ENCODE peak calls at places on chromosomes 13 and 19, in nine cellular contexts. S is fibroblast of mammary gland; Y is NCI-H1092 treated with DMSO at 0.1 percent for 48 hours; T is activated gamma-delta T cell treated with Interleukin-2 at 50 U/mL for 16 hours; I is naive thymus-derived CD4-positive, alpha-beta T cell; M is CD8-positive, alpha-beta T cell; Z is left cardiac atrium; H is neuronal stem cell; E is AG09309. L is an unnamed sample.

GRCh38 chr13:77062097-77062496 is 35.1 kb upstream of the FBXL3 start:
- DNase-seq in S (peak; percentile 25), M (no peak), I (no peak), H (no peak), T (no peak), E (no peak), Y (no peak), Z (no peak), L (no peak)

GRCh38 chr13:101416181-101417042 is at the start of gene NALCN:
- DNase-seq in H (peak; percentile 31), Z (peak; percentile 27), M (no peak), I (no peak), E (no peak), S (no peak), T (no peak), Y (peak; percentile 95), L (no peak)

GRCh38 chr13:105412171-105412570 is 1123.3 kb downstream of the EFNB2 start:
- DNase-seq in M (no peak), Y (no peak), S (no peak), I (no peak), H (no peak), T (no peak), Z (no peak), E (no peak), L (peak; percentile 5)

GRCh38 chr19:48696353-48697010 is 711 bp downstream of the FUT2 start:
- DNase-seq in M (peak; percentile 20), H (no peak), T (no peak), S (no peak), I (no peak), E (no peak), Z (no peak), Y (no peak), L (no peak)

GRCh38 chr19:18156841-18157464 is 4.0 kb downstream of the PIK3R2 start:
- DNase-seq in I (no peak), H (no peak), Z (peak; percentile 91), M (no peak), Y (peak; percentile 95), E (peak; percentile 5), S (peak; percentile 87), T (no peak), L (peak; percentile 67)

GRCh38 chr13:65606622-65607021 is 1623.5 kb downstream of the PCDH9 start:
- DNase-seq in Z (no peak), S (peak; percentile 55), E (no peak), I (no peak), Y (no peak), T (no peak), M (no peak), H (no peak), L (no peak)

GRCh38 chr13:28747851-28748250 is 29.1 kb upstream of the SLC46A3 start:
- DNase-seq in H (no peak), S (no peak), E (no peak), Z (no peak), T (no peak), M (no peak), I (no peak), Y (no peak), L (no peak)

GRCh38 chr19:55473201-55473600 is 3.2 kb upstream of the ZNF628 start:
- DNase-seq in Z (no peak), E (no peak), Y (no peak), I (no peak), M (no peak), T (no peak), S (no peak), H (no peak), L (no peak)

GRCh38 chr13:109816112-109816978 is 30.0 kb upstream of the IRS2 start:
- DNase-seq in I (no peak), E (no peak), M (no peak), Y (peak; percentile 59), T (no peak), H (no peak), S (peak; percentile 22), Z (no peak), L (no peak)

GRCh38 chr19:53977991-53978731 is 13.3 kb upstream of the CACNG6 start:
- DNase-seq in Y (no peak), T (no peak), E (peak; percentile 32), I (no peak), Z (peak; percentile 74), H (peak; percentile 98), S (peak; percentile 80), M (no peak), L (no peak)

GRCh38 chr13:50485979-50486935 is 357.2 kb downstream of the DLEU7 start:
- DNase-seq in Y (no peak), E (no peak), Z (no peak), I (no peak), M (no peak), S (peak; percentile 72), T (no peak), H (no peak), L (no peak)

GRCh38 chr19:30064776-30065494 is 122.9 kb downstream of the URI1 start:
- DNase-seq in Z (no peak), S (no peak), T (no peak), I (no peak), M (no peak), Y (no peak), H (no peak), E (no peak), L (no peak)

GRCh38 chr13:48431987-48432615 is 19.2 kb upstream of the LPAR6 start:
- DNase-seq in I (no peak), Y (no peak), M (no peak), E (no peak), H (no peak), Z (no peak), S (peak; percentile 45), T (no peak), L (no peak)

GRCh38 chr19:53808710-53809125 is 15.4 kb downstream of the NLRP12 start:
- DNase-seq in Y (no peak), Z (no peak), E (no peak), S (peak; percentile 62), M (no peak), I (no peak), H (no peak), T (no peak), L (no peak)

GRCh38 chr13:94416454-94417080 is 62.9 kb downstream of the DCT start:
- DNase-seq in E (no peak), M (no peak), S (peak; percentile 52), H (peak; percentile 40), Y (peak; percentile 79), I (no peak), T (no peak), Z (no peak), L (no peak)

GRCh38 chr19:38004505-38005223 is 97.7 kb downstream of the SIPA1L3 start:
- DNase-seq in T (no peak), E (peak; percentile 96), I (no peak), M (no peak), H (peak; percentile 86), Y (peak; percentile 75), S (peak; percentile 97), Z (peak; percentile 84), L (peak; percentile 84)

GRCh38 chr13:71218960-71219359 is 648.0 kb downstream of the DACH1 start:
- DNase-seq in H (peak; percentile 27), I (no peak), S (no peak), M (no peak), T (no peak), Y (peak; percentile 60), E (no peak), Z (no peak), L (no peak)

GRCh38 chr13:65339236-65339635 is 1890.9 kb downstream of the PCDH9 start:
- DNase-seq in E (no peak), Y (no peak), M (no peak), I (no peak), T (no peak), H (no peak), Z (no peak), S (no peak), L (no peak)

GRCh38 chr19:19461671-19462622 is 53.4 kb downstream of the TSSK6 start:
- DNase-seq in Z (peak; percentile 77), E (no peak), Y (peak; percentile 12), S (peak; percentile 37), T (peak; percentile 29), H (peak; percentile 54), M (peak; percentile 46), I (no peak), L (no peak)

GRCh38 chr13:58852076-58852475 is 1220.5 kb downstream of the PCDH17 start:
- DNase-seq in E (no peak), T (no peak), I (no peak), S (no peak), Z (no peak), H (no peak), Y (no peak), M (no peak), L (no peak)

GRCh38 chr19:39083983-39084731 is at the start of gene ACP7:
- DNase-seq in S (no peak), H (no peak), I (no peak), E (no peak), Y (no peak), Z (no peak), M (peak; percentile 39), T (peak; percentile 29), L (no peak)

GRCh38 chr13:85241045-85241444 is 558.2 kb downstream of the SLITRK6 start:
- DNase-seq in T (no peak), M (no peak), S (peak; percentile 23), H (no peak), E (no peak), Z (no peak), Y (no peak), I (no peak), L (no peak)

GRCh38 chr13:29428310-29428991 is 167.0 kb downstream of the SLC7A1 start:
- DNase-seq in H (peak; percentile 31), I (no peak), M (no peak), E (no peak), T (no peak), Z (peak; percentile 40), Y (no peak), S (no peak), L (no peak)

GRCh38 chr13:94305463-94305862 is 174.0 kb downstream of the DCT start:
- DNase-seq in Y (no peak), H (no peak), I (no peak), S (peak; percentile 95), Z (no peak), T (no peak), M (no peak), E (no peak), L (peak; percentile 83)

GRCh38 chr19:29006057-29006735 is 206.8 kb downstream of the UQCRFS1 start:
- DNase-seq in I (no peak), Z (no peak), S (peak; percentile 42), E (peak; percentile 20), M (no peak), Y (no peak), H (no peak), T (no peak), L (no peak)

GRCh38 chr13:70128098-70128497 is 19.8 kb upstream of the KLHL1 start:
- DNase-seq in T (no peak), Z (no peak), Y (no peak), H (no peak), S (no peak), I (no peak), M (no peak), E (no peak), L (no peak)

GRCh38 chr19:19447536-19448237 is 42.2 kb downstream of the GATAD2A start:
- DNase-seq in I (peak; percentile 66), T (peak; percentile 33), E (no peak), H (no peak), Y (no peak), S (peak; percentile 25), Z (no peak), M (peak; percentile 44), L (no peak)

GRCh38 chr19:6271251-6271650 is 8.5 kb downstream of the MLLT1 start:
- DNase-seq in M (no peak), I (no peak), S (peak; percentile 57), H (no peak), E (no peak), Z (no peak), Y (no peak), T (no peak), L (no peak)

GRCh38 chr13:111177081-111177711 is 62.1 kb downstream of the ARHGEF7 start:
- DNase-seq in Z (peak; percentile 66), T (no peak), E (no peak), H (no peak), I (peak; percentile 81), S (peak; percentile 28), M (peak; percentile 72), Y (peak; percentile 70), L (peak; percentile 27)

GRCh38 chr13:71712988-71713653 is 153.9 kb downstream of the DACH1 start:
- DNase-seq in E (no peak), M (no peak), I (no peak), Y (peak; percentile 9), H (peak; percentile 20), T (no peak), Z (no peak), S (no peak), L (no peak)